ENCODE peak calls at places on chromosomes 1 and 21, in six cellular contexts. N, H, A, B, C and U are unnamed samples.

GRCh38 chr1:154493276-154493675 is 8.7 kb upstream of the TDRD10 start:
- DNase-seq in N (no peak), A (peak), H (no peak), C (no peak), B (peak), U (peak)

GRCh38 chr1:23244362-23244761 is 27.1 kb upstream of the HTR1D start:
- DNase-seq in B (no peak), A (no peak), N (no peak), C (no peak), H (no peak), U (no peak)

GRCh38 chr1:77044133-77044849 is 174.9 kb downstream of the PIGK start:
- DNase-seq in N (no peak), C (no peak), A (no peak), H (no peak), B (no peak), U (no peak)

GRCh38 chr1:156652131-156652991 is 10.4 kb downstream of the BCAN start:
- DNase-seq in A (no peak), B (no peak), H (no peak), C (no peak), N (peak), U (no peak)

GRCh38 chr1:98468111-98468717 is 193.3 kb upstream of the SNX7 start:
- DNase-seq in C (no peak), H (no peak), A (peak), B (no peak), N (peak), U (no peak)

GRCh38 chr1:45493116-45493697 is 2.2 kb upstream of the TESK2 start:
- DNase-seq in B (no peak), N (peak), A (peak), H (no peak), C (peak), U (peak)

GRCh38 chr1:44810101-44810761 is 1.9 kb downstream of the BTBD19 start:
- DNase-seq in N (peak), H (no peak), B (peak), A (no peak), C (peak), U (peak)

GRCh38 chr1:153032677-153033308 is 1.8 kb downstream of the SPRR1B start:
- DNase-seq in H (no peak), N (peak), B (no peak), A (peak), C (no peak), U (peak)

GRCh38 chr1:110671323-110671722 is 3.4 kb downstream of the KCNA3 start:
- DNase-seq in C (no peak), B (no peak), H (no peak), N (no peak), A (peak), U (no peak)

GRCh38 chr1:114033219-114033706 is 54.0 kb downstream of the OLFML3 start:
- DNase-seq in A (peak), B (no peak), C (no peak), H (no peak), N (peak), U (no peak)

GRCh38 chr1:40384887-40385286 is 11.4 kb downstream of the SMAP2 start:
- DNase-seq in B (no peak), A (no peak), H (no peak), C (no peak), N (no peak), U (no peak)

GRCh38 chr1:235079443-235079967 is 49.1 kb downstream of the TOMM20 start:
- DNase-seq in C (peak), H (no peak), N (no peak), B (peak), A (no peak), U (peak)

GRCh38 chr1:21174638-21175323 is 1.9 kb downstream of the EIF4G3 start:
- DNase-seq in A (no peak), B (no peak), H (no peak), C (no peak), N (peak), U (no peak)

GRCh38 chr1:2810899-2811525 is 9.5 kb upstream of the TTC34 start:
- DNase-seq in B (no peak), H (no peak), C (no peak), A (no peak), N (no peak), U (no peak)

GRCh38 chr1:26367441-26367840 is 5.1 kb downstream of the ZNF683 start:
- DNase-seq in B (no peak), C (no peak), A (no peak), N (no peak), H (no peak), U (no peak)

GRCh38 chr21:33492571-33492970 is 1.1 kb upstream of the DNAJC28 start:
- DNase-seq in C (no peak), N (peak), B (no peak), A (no peak), H (no peak), U (no peak)

GRCh38 chr21:32364387-32364786 is 28.4 kb downstream of the URB1 start:
- DNase-seq in A (no peak), H (no peak), C (no peak), N (peak), B (no peak), U (peak)

GRCh38 chr1:101237229-101237837 is 514 bp downstream of the S1PR1 start:
- DNase-seq in H (no peak), C (no peak), A (peak), N (peak), B (no peak), U (peak)

GRCh38 chr21:32425628-32426027 is 13.1 kb downstream of the EVA1C start:
- DNase-seq in N (no peak), B (no peak), C (no peak), H (no peak), A (no peak), U (no peak)

GRCh38 chr1:201916649-201917249 is 28.1 kb downstream of the SHISA4 start:
- DNase-seq in B (peak), N (peak), H (no peak), A (no peak), C (peak), U (peak)

GRCh38 chr1:183810756-183811155 is 5.8 kb downstream of the RGL1 start:
- DNase-seq in B (no peak), A (no peak), N (no peak), H (no peak), C (no peak), U (no peak)

GRCh38 chr1:241451981-241452380 is 67.6 kb downstream of the FH start:
- DNase-seq in B (no peak), N (no peak), C (no peak), A (no peak), H (no peak), U (no peak)

GRCh38 chr1:226520640-226521355 is 27.8 kb upstream of the STUM start:
- DNase-seq in N (no peak), C (no peak), A (no peak), H (peak), B (no peak), U (no peak)

GRCh38 chr21:21860888-21861287 is 862.7 kb downstream of the NCAM2 start:
- DNase-seq in C (no peak), N (peak), H (no peak), A (no peak), B (no peak), U (no peak)

GRCh38 chr1:149995927-149996326 is 14.6 kb downstream of the OTUD7B start:
- DNase-seq in B (no peak), N (peak), A (no peak), H (no peak), C (no peak), U (no peak)

GRCh38 chr1:95287078-95287477 is 53.1 kb downstream of the RWDD3 start:
- DNase-seq in H (no peak), B (no peak), A (no peak), C (no peak), N (peak), U (no peak)

GRCh38 chr1:178683304-178683703 is 41.7 kb upstream of the RALGPS2 start:
- DNase-seq in B (no peak), A (no peak), N (no peak), C (no peak), H (no peak), U (no peak)

GRCh38 chr1:165456114-165456513 is 11.2 kb upstream of the RXRG start:
- DNase-seq in C (no peak), H (no peak), N (no peak), B (no peak), A (no peak), U (no peak)

GRCh38 chr21:25362375-25363267 is 244.7 kb downstream of the MRPL39 start:
- DNase-seq in H (no peak), N (no peak), C (no peak), A (no peak), B (no peak), U (no peak)

GRCh38 chr1:223543559-223543958 is 121.9 kb downstream of the CAPN8 start:
- DNase-seq in C (no peak), B (no peak), N (no peak), H (no peak), A (no peak), U (no peak)